ENCODE peak calls at places on chromosome 18, in four cellular contexts. One of them, this sample, is unnamed.

GRCh38 chr18:36963464-36963863 is 134.5 kb downstream of the KIAA1328 start:
- ATAC-seq in HepG2: no peak
- ATAC-seq in K562: no peak
- ATAC-seq in GM12878: peak
- ATAC-seq in this sample: no peak

GRCh38 chr18:55252053-55252675 is 292.9 kb upstream of the CCDC68 start:
- ATAC-seq in HepG2: no peak
- ATAC-seq in K562: peak
- ATAC-seq in GM12878: peak
- ATAC-seq in this sample: no peak

GRCh38 chr18:73274812-73275621 is 407.2 kb upstream of the NETO1 start:
- ATAC-seq in HepG2: no peak
- ATAC-seq in K562: no peak
- ATAC-seq in GM12878: no peak
- ATAC-seq in this sample: no peak

GRCh38 chr18:48948112-48949050 is 2.4 kb downstream of the SMAD7 start:
- ATAC-seq in HepG2: peak
- ATAC-seq in K562: peak
- ATAC-seq in GM12878: peak
- ATAC-seq in this sample: no peak

GRCh38 chr18:78861116-78861515 is 118.5 kb upstream of the SALL3 start:
- ATAC-seq in HepG2: no peak
- ATAC-seq in K562: no peak
- ATAC-seq in GM12878: no peak
- ATAC-seq in this sample: no peak

GRCh38 chr18:2889761-2890192 is 43.0 kb downstream of the EMILIN2 start:
- ATAC-seq in HepG2: no peak
- ATAC-seq in K562: peak
- ATAC-seq in GM12878: peak
- ATAC-seq in this sample: no peak

GRCh38 chr18:74290831-74291770 is 662 bp downstream of the CYB5A start:
- ATAC-seq in HepG2: peak
- ATAC-seq in K562: no peak
- ATAC-seq in GM12878: no peak
- ATAC-seq in this sample: no peak

GRCh38 chr18:9418047-9418690 is 57.1 kb upstream of the RALBP1 start:
- ATAC-seq in HepG2: peak
- ATAC-seq in K562: peak
- ATAC-seq in GM12878: peak
- ATAC-seq in this sample: no peak

GRCh38 chr18:13481820-13482640 is 244.3 kb downstream of the FAM210A start:
- ATAC-seq in HepG2: no peak
- ATAC-seq in K562: no peak
- ATAC-seq in GM12878: peak
- ATAC-seq in this sample: no peak

GRCh38 chr18:75364512-75364911 is 63.0 kb downstream of the SMIM21 start:
- ATAC-seq in HepG2: no peak
- ATAC-seq in K562: no peak
- ATAC-seq in GM12878: peak
- ATAC-seq in this sample: no peak

GRCh38 chr18:54607213-54607934 is 16.3 kb downstream of the DYNAP start:
- ATAC-seq in HepG2: peak
- ATAC-seq in K562: peak
- ATAC-seq in GM12878: no peak
- ATAC-seq in this sample: no peak

GRCh38 chr18:24669502-24669901 is 209.1 kb downstream of the HRH4 start:
- ATAC-seq in HepG2: no peak
- ATAC-seq in K562: no peak
- ATAC-seq in GM12878: no peak
- ATAC-seq in this sample: no peak

GRCh38 chr18:48994044-48994651 is 43.4 kb upstream of the SMAD7 start:
- ATAC-seq in HepG2: no peak
- ATAC-seq in K562: no peak
- ATAC-seq in GM12878: no peak
- ATAC-seq in this sample: peak

GRCh38 chr18:46152808-46153617 is 48.8 kb downstream of the HAUS1 start:
- ATAC-seq in HepG2: no peak
- ATAC-seq in K562: peak
- ATAC-seq in GM12878: no peak
- ATAC-seq in this sample: no peak

GRCh38 chr18:41484069-41484468 is 471.0 kb upstream of the PIK3C3 start:
- ATAC-seq in HepG2: no peak
- ATAC-seq in K562: no peak
- ATAC-seq in GM12878: no peak
- ATAC-seq in this sample: no peak

GRCh38 chr18:74373428-74373827 is 57.8 kb downstream of the C18orf63 start:
- ATAC-seq in HepG2: no peak
- ATAC-seq in K562: no peak
- ATAC-seq in GM12878: no peak
- ATAC-seq in this sample: no peak

GRCh38 chr18:79318142-79318673 is 77.5 kb upstream of the NFATC1 start:
- ATAC-seq in HepG2: no peak
- ATAC-seq in K562: no peak
- ATAC-seq in GM12878: no peak
- ATAC-seq in this sample: no peak

GRCh38 chr18:63472380-63472779 is 4.4 kb upstream of the SERPINB5 start:
- ATAC-seq in HepG2: no peak
- ATAC-seq in K562: no peak
- ATAC-seq in GM12878: no peak
- ATAC-seq in this sample: no peak

GRCh38 chr18:8979258-8979988 is 123.1 kb upstream of the NDUFV2 start:
- ATAC-seq in HepG2: no peak
- ATAC-seq in K562: no peak
- ATAC-seq in GM12878: no peak
- ATAC-seq in this sample: no peak

GRCh38 chr18:25735447-25735846 is 355.0 kb downstream of the SS18 start:
- ATAC-seq in HepG2: no peak
- ATAC-seq in K562: no peak
- ATAC-seq in GM12878: no peak
- ATAC-seq in this sample: no peak

GRCh38 chr18:5466256-5466655 is 77.5 kb downstream of the EPB41L3 start:
- ATAC-seq in HepG2: no peak
- ATAC-seq in K562: no peak
- ATAC-seq in GM12878: no peak
- ATAC-seq in this sample: peak

GRCh38 chr18:46419391-46420141 is 237.5 kb downstream of the LOXHD1 start:
- ATAC-seq in HepG2: peak
- ATAC-seq in K562: no peak
- ATAC-seq in GM12878: peak
- ATAC-seq in this sample: no peak

GRCh38 chr18:37334494-37335125 is 231.0 kb downstream of the CELF4 start:
- ATAC-seq in HepG2: no peak
- ATAC-seq in K562: no peak
- ATAC-seq in GM12878: no peak
- ATAC-seq in this sample: no peak

GRCh38 chr18:985301-985700 is 80.6 kb downstream of the ADCYAP1 start:
- ATAC-seq in HepG2: no peak
- ATAC-seq in K562: no peak
- ATAC-seq in GM12878: no peak
- ATAC-seq in this sample: no peak

GRCh38 chr18:64513401-64513800 is 364.5 kb upstream of the LINC00305 start:
- ATAC-seq in HepG2: no peak
- ATAC-seq in K562: no peak
- ATAC-seq in GM12878: no peak
- ATAC-seq in this sample: no peak

GRCh38 chr18:55570966-55571365 is 17.0 kb downstream of the TCF4 start:
- ATAC-seq in HepG2: no peak
- ATAC-seq in K562: no peak
- ATAC-seq in GM12878: no peak
- ATAC-seq in this sample: no peak

GRCh38 chr18:49832221-49832647 is 18.9 kb upstream of the ACAA2 start:
- ATAC-seq in HepG2: peak
- ATAC-seq in K562: no peak
- ATAC-seq in GM12878: no peak
- ATAC-seq in this sample: no peak

DNA sequence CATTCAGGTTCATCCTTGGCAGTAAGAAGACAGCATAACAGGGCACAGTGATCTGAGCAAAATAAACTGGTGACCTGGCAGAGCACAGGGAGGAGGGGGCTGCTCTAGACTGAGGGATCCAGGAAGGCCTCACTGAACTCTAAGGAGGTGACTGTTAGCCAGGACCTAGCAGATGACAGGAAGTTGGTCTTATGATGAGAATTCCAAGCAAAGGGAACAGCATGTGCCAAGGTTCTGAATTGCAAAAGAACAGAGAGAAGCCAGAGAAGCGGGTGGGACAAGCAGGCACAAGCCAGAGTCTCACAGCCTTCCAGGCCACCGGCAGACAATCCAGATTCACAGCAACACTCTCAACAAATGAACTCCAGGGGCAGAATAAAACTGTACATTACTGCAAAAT is 152.7 kb upstream of the PTPRM start:
- ATAC-seq in HepG2: no peak
- ATAC-seq in K562: no peak
- ATAC-seq in GM12878: no peak
- ATAC-seq in this sample: peak
- TF ChIP-seq EP300 in HepG2: no peak
- TF ChIP-seq EP300 in K562: no peak
- TF ChIP-seq EP300 in GM12878: no peak
- TF ChIP-seq EP300 in this sample: no peak

GRCh38 chr18:30113454-30113853 is 929.1 kb downstream of the DSC3 start:
- ATAC-seq in HepG2: no peak
- ATAC-seq in K562: no peak
- ATAC-seq in GM12878: no peak
- ATAC-seq in this sample: no peak
- TF ChIP-seq EP300 in HepG2: no peak
- TF ChIP-seq EP300 in K562: no peak
- TF ChIP-seq EP300 in GM12878: no peak
- TF ChIP-seq EP300 in this sample: no peak

GRCh38 chr18:58606236-58606635 is 22.7 kb downstream of the ALPK2 start:
- ATAC-seq in HepG2: no peak
- ATAC-seq in K562: no peak
- ATAC-seq in GM12878: no peak
- ATAC-seq in this sample: no peak

GRCh38 chr18:58603365-58604067 is 25.4 kb downstream of the ALPK2 start:
- ATAC-seq in HepG2: no peak
- ATAC-seq in K562: no peak
- ATAC-seq in GM12878: no peak
- ATAC-seq in this sample: no peak

GRCh38 chr18:58604301-58604700 is 24.6 kb downstream of the ALPK2 start:
- ATAC-seq in HepG2: no peak
- ATAC-seq in K562: no peak
- ATAC-seq in GM12878: no peak
- ATAC-seq in this sample: no peak

GRCh38 chr18:58608216-58608615 is 20.7 kb downstream of the ALPK2 start:
- ATAC-seq in HepG2: no peak
- ATAC-seq in K562: no peak
- ATAC-seq in GM12878: no peak
- ATAC-seq in this sample: no peak

DNA sequence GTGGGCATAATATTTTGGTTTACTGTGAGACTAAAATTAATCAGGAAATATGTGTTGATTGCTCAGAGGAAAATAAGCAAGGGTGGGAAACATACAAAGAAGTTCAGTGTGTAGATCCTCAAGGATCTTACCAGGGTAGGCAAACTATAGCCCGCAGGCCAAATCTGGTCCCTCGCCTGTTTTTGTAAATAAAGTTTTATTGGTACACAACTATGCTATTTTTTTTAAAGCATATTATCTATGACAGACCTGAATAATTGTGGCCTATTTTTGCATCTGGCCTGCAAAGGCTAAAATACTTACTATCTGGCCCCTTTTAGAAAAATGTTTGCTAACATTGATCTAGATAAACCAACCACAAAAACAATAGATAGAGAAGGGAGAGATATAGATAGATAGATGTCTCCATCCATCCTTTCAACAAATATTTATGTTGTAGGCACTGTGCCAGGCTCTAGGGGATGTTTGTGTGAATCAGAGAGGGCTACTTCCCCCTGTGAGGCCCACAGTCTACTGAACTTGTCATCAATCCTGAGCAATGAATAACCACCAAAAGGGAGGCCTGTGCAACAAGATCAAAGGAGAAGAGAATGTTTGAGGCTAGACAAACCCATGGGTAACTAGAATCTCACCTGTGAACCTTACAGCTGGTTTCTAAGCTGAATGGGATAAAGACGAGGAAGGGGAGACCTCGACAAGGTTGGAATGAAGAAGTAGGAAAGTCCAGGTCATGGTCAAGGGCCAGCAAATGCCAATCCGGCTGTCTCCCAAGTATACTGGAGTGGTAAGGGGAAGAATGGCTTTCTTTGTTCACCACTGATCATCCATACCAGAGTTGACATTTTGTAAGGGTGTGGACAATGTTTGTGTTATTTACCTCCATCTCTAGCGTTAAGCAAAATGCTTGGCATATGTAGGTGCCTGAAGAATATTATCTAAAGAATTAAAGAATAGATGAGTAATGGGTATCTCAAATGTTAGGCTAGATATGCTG is 23.6 kb downstream of the ALPK2 start:
- ATAC-seq in HepG2: peak
- ATAC-seq in K562: no peak
- ATAC-seq in GM12878: peak
- ATAC-seq in this sample: no peak
- TF ChIP-seq EP300 in HepG2: peak
- TF ChIP-seq EP300 in K562: no peak
- TF ChIP-seq EP300 in GM12878: no peak
- TF ChIP-seq EP300 in this sample: no peak

GRCh38 chr18:6682437-6683111 is 46.9 kb upstream of the ARHGAP28 start:
- ATAC-seq in HepG2: no peak
- ATAC-seq in K562: peak
- ATAC-seq in GM12878: no peak
- ATAC-seq in this sample: no peak

GRCh38 chr18:6681331-6681875 is 48.1 kb upstream of the ARHGAP28 start:
- ATAC-seq in HepG2: no peak
- ATAC-seq in K562: no peak
- ATAC-seq in GM12878: no peak
- ATAC-seq in this sample: no peak

GRCh38 chr18:6683112-6683876 is 46.2 kb upstream of the ARHGAP28 start:
- ATAC-seq in HepG2: no peak
- ATAC-seq in K562: peak
- ATAC-seq in GM12878: no peak
- ATAC-seq in this sample: no peak

GRCh38 chr18:6677086-6677485 is 52.4 kb upstream of the ARHGAP28 start:
- ATAC-seq in HepG2: no peak
- ATAC-seq in K562: no peak
- ATAC-seq in GM12878: no peak
- ATAC-seq in this sample: no peak

GRCh38 chr18:6679201-6679600 is 50.3 kb upstream of the ARHGAP28 start:
- ATAC-seq in HepG2: no peak
- ATAC-seq in K562: no peak
- ATAC-seq in GM12878: no peak
- ATAC-seq in this sample: no peak
- TF ChIP-seq EP300 in HepG2: no peak
- TF ChIP-seq EP300 in K562: no peak
- TF ChIP-seq EP300 in GM12878: no peak
- TF ChIP-seq EP300 in this sample: no peak

This sample was measured in gastroesophageal sphincter.